ENCODE peak calls at places on chromosome 7, in four cellular contexts. Q, L, V and I are unnamed samples.
A peak's percentile ranks its signal among the peaks of the same experiment; 100 is the strongest.

GRCh38 chr7:24828871-24829661 is 71.8 kb upstream of the GSDME start:
- DNase-seq in Q (no peak), L (no peak), V (no peak), I (no peak)

GRCh38 chr7:417625-417889 is 102.1 kb downstream of the PDGFA start:
- DNase-seq in Q (no peak), L (no peak), V (no peak), I (no peak)

GRCh38 chr7:157667261-157667660 is 330.5 kb downstream of the DNAJB6 start:
- DNase-seq in Q (no peak), L (no peak), V (no peak), I (no peak)

GRCh38 chr7:39582536-39582935 is 16.3 kb downstream of the YAE1 start:
- DNase-seq in Q (no peak), L (no peak), V (no peak), I (no peak)

GRCh38 chr7:134400859-134401258 is 58.0 kb downstream of the AKR1B1 start:
- DNase-seq in Q (no peak), L (no peak), V (no peak), I (no peak)

GRCh38 chr7:143487566-143487965 is 9.9 kb downstream of the TAS2R41 start:
- DNase-seq in Q (peak; percentile 62), L (no peak), V (peak; percentile 73), I (peak; percentile 73)

GRCh38 chr7:74174606-74175082 is 488 bp downstream of the EIF4H start:
- DNase-seq in Q (peak; percentile 51), L (no peak), V (peak; percentile 29), I (peak; percentile 51)

GRCh38 chr7:86914468-86915054 is 144.9 kb downstream of the ELAPOR2 start:
- DNase-seq in Q (peak; percentile 7), L (no peak), V (no peak), I (peak; percentile 47)

GRCh38 chr7:105840981-105841749 is 35.2 kb downstream of the ATXN7L1 start:
- DNase-seq in Q (peak; percentile 47), L (no peak), V (no peak), I (no peak)

GRCh38 chr7:44534501-44534900 is 6.6 kb downstream of the NPC1L1 start:
- DNase-seq in Q (no peak), L (peak; percentile 84), V (peak; percentile 53), I (peak; percentile 25)

GRCh38 chr7:47186316-47186715 is 395.6 kb downstream of the TNS3 start:
- DNase-seq in Q (no peak), L (no peak), V (no peak), I (no peak)

GRCh38 chr7:134513169-134513752 is 14.1 kb upstream of the AKR1B10 start:
- DNase-seq in Q (peak; percentile 63), L (peak; percentile 0), V (peak; percentile 76), I (peak; percentile 67)

GRCh38 chr7:43824963-43825362 is 44.4 kb downstream of the MRPS24 start:
- DNase-seq in Q (no peak), L (no peak), V (peak; percentile 21), I (no peak)

GRCh38 chr7:43577485-43577951 is 5.4 kb upstream of the STK17A start:
- DNase-seq in Q (peak; percentile 61), L (no peak), V (peak; percentile 90), I (peak; percentile 38)

GRCh38 chr7:123871998-123872867 is 27.3 kb downstream of the HYAL4 start:
- DNase-seq in Q (peak; percentile 42), L (peak; percentile 11), V (peak; percentile 69), I (peak; percentile 56)